ENCODE peak calls at places on chromosomes 11 and 22, in ten cellular contexts. Q is right lobe of liver, U is body of pancreas, S is A549, C is colonic mucosa, H is breast epithelium, P is cardiac fibroblast, X is left ventricle myocardium inferior, L is bronchial epithelial cell, D is pancreas. A is an unnamed sample.
A peak's percentile ranks its signal among the peaks of the same experiment; 100 is the strongest.

GRCh38 chr22:43922123-43922522 is 1.5 kb upstream of the PNPLA3 start:
- DNase-seq in X (no peak), P (no peak), Q (no peak), C (no peak), L (no peak), H (no peak), U (no peak), S (no peak), D (no peak), A (no peak)

GRCh38 chr11:123357990-123358827 is 71.9 kb upstream of the GRAMD1B start:
- DNase-seq in X (peak; percentile 33), S (peak; percentile 10), L (peak; percentile 23), D (no peak), U (no peak), H (no peak), P (peak; percentile 6), C (no peak), Q (peak; percentile 17), A (peak; percentile 61)

GRCh38 chr11:90646266-90646665 is 423.4 kb upstream of the CHORDC1 start:
- DNase-seq in C (no peak), H (no peak), X (no peak), Q (no peak), U (no peak), S (no peak), P (no peak), L (no peak), D (no peak), A (no peak)

GRCh38 chr22:37749223-37749622 is 52.4 kb downstream of the TRIOBP start:
- DNase-seq in S (no peak), P (no peak), H (peak; percentile 81), D (no peak), Q (no peak), U (no peak), L (peak; percentile 37), C (no peak), X (no peak), A (no peak)

GRCh38 chr11:61682093-61682732 is 2.0 kb downstream of the DAGLA start:
- DNase-seq in H (no peak), U (peak; percentile 89), D (peak; percentile 88), Q (peak; percentile 48), X (peak; percentile 63), P (peak; percentile 54), C (peak; percentile 65), S (no peak), L (no peak), A (no peak)

GRCh38 chr22:39524089-39524752 is 3.9 kb downstream of the ATF4 start:
- DNase-seq in H (no peak), Q (no peak), X (no peak), D (no peak), L (no peak), U (no peak), C (no peak), S (no peak), P (no peak), A (no peak)

GRCh38 chr22:38448945-38449745 is 5.9 kb downstream of the KCNJ4 start:
- DNase-seq in Q (no peak), D (no peak), P (no peak), H (no peak), S (no peak), L (no peak), U (no peak), C (no peak), X (peak; percentile 69), A (no peak)

GRCh38 chr11:122100222-122101080 is 15.6 kb downstream of the BLID start:
- DNase-seq in X (peak; percentile 63), U (peak; percentile 49), P (peak; percentile 65), Q (no peak), C (peak; percentile 27), H (no peak), D (peak; percentile 33), L (peak; percentile 39), S (no peak), A (peak; percentile 68)

GRCh38 chr22:41217553-41218157 is 12.5 kb downstream of the L3MBTL2 start:
- DNase-seq in H (no peak), P (peak; percentile 93), S (no peak), X (peak; percentile 80), Q (no peak), D (no peak), C (peak; percentile 44), L (peak; percentile 97), U (peak; percentile 52), A (peak; percentile 72)
- H3K4me3 ChIP-seq in H (peak overlapping the region; percentile 11), P (peak overlapping the region; percentile 15), S (no peak overlapping the region), X (peak overlapping the region; percentile 48), Q (no peak overlapping the region), D (no peak overlapping the region), C (no peak overlapping the region), L (peak overlapping the region; percentile 25), U (no peak overlapping the region), A (peak overlapping the region; percentile 23)

GRCh38 chr11:6742260-6742659 is 29.5 kb downstream of the OR2AG2 start:
- DNase-seq in D (no peak), P (no peak), S (no peak), X (no peak), C (no peak), U (no peak), L (no peak), H (no peak), Q (no peak), A (no peak)

GRCh38 chr11:6735306-6735705 is 36.5 kb downstream of the OR2AG2 start:
- DNase-seq in U (no peak), L (peak; percentile 27), Q (no peak), H (no peak), S (no peak), D (no peak), C (no peak), P (peak; percentile 17), X (no peak), A (no peak)

GRCh38 chr11:6736495-6737121 is 35.2 kb downstream of the OR2AG2 start:
- DNase-seq in X (no peak), S (no peak), D (no peak), P (peak; percentile 9), L (no peak), H (no peak), Q (no peak), C (no peak), U (peak; percentile 20), A (no peak)

GRCh38 chr11:6737872-6738466 is 33.8 kb downstream of the OR2AG2 start:
- DNase-seq in Q (no peak), H (no peak), P (peak; percentile 58), X (no peak), D (no peak), S (peak; percentile 45), C (peak; percentile 64), L (peak; percentile 51), U (peak; percentile 53), A (no peak)

DNA sequence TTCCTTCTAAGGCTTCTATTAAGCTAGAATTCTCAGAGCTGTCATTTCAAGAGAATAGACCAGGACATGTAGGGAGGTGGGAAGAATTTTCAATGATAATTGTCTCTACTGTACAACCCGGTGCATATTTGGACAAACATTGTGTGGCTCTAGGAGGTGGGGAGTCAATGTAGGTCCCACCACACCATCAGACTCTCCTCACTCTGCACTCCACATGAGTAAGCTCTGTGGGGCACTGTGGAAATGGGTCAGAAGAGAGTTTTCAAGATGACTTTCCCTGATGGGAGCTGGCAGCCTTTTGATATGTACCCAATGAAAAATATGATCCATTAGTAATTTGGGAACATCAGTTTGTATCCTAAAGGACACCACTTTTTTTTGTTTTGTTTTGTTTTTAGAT is 33.2 kb downstream of the OR2AG2 start:
- DNase-seq in Q (no peak), S (no peak), H (no peak), U (no peak), P (no peak), X (no peak), D (no peak), L (no peak), C (no peak), A (no peak)
- TF ChIP-seq CTCF in Q (no peak), S (no peak), H (no peak), U (no peak), P (no peak), X (no peak), D (no peak), L (no peak), C (no peak), A (no peak)

GRCh38 chr11:78414321-78415051 is 3.1 kb downstream of the GAB2 start:
- DNase-seq in S (peak; percentile 29), H (no peak), P (peak; percentile 49), C (no peak), X (no peak), L (peak; percentile 34), D (no peak), U (no peak), Q (no peak), A (no peak)

GRCh38 chr11:78415338-78415737 is 2.3 kb downstream of the GAB2 start:
- DNase-seq in X (no peak), P (no peak), Q (no peak), D (no peak), S (no peak), H (no peak), L (no peak), U (no peak), C (no peak), A (no peak)

GRCh38 chr11:78417175-78417887 is at the start of gene GAB2:
- DNase-seq in X (no peak), C (peak; percentile 61), L (no peak), P (no peak), U (peak; percentile 31), S (no peak), H (no peak), Q (peak; percentile 53), D (peak; percentile 61), A (no peak)

GRCh38 chr11:78417888-78418583 is 416 bp upstream of the GAB2 start:
- DNase-seq in L (peak; percentile 18), H (peak; percentile 68), X (peak; percentile 87), S (peak; percentile 73), U (peak; percentile 82), P (peak; percentile 70), D (peak; percentile 82), Q (peak; percentile 87), C (peak; percentile 79), A (peak; percentile 85)

DNA sequence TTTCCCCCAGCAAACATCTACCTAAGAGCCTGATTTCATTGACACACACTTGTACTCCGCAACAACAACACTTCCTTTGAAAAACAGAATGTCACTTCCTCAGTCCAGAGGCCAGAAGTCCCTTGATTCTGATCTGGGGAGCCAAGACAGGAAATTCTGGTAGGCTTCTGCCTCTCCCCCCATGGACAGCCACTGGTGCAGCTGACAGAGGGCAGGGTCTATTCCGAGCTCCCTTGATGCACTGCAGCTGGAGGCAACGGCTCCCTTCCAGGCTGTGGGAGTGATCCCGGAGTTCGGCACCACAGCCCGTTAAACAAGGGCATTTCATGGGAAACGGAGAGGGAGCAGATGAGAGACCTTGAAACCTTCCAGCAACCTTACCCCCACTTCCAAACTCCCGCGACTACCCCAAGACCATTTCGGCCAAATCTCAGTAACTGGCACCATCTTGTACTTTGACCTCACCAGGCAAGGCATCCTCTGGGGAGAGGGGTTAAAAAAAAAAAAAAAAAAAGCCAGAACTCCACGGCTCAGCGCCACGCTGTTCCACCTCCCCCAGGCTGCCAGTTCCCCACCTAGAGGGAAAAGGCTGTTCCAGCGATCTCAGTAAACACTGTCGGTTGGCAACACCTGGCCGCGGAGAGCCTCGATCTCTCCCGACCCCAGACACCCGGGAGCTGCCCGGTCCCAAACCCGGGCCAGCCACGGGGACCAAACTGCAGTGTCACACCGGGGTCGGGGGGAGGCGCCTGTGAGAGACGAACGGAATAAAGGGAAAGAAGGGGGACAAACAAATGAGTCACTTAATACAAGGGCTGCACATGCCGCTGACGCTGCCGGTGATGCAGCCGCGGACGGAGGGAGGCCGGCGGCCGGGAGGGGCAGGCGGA is 1.1 kb downstream of the GAB2 start:
- DNase-seq in L (peak; percentile 58), S (peak; percentile 88), P (peak; percentile 91), C (peak; percentile 90), H (peak; percentile 80), U (peak; percentile 87), Q (peak; percentile 90), D (peak; percentile 85), X (peak; percentile 85), A (peak; percentile 91)
- H3K4me3 ChIP-seq in L (peak overlapping the region; percentile 59), S (peak overlapping the region; percentile 86), P (peak overlapping the region; percentile 64), C (peak overlapping the region; percentile 80), H (peak overlapping the region; percentile 98), U (peak overlapping the region; percentile 62), Q (peak overlapping the region; percentile 69), D (peak overlapping the region; percentile 22), X (peak overlapping the region; percentile 95), A (peak overlapping the region; percentile 79)

DNA sequence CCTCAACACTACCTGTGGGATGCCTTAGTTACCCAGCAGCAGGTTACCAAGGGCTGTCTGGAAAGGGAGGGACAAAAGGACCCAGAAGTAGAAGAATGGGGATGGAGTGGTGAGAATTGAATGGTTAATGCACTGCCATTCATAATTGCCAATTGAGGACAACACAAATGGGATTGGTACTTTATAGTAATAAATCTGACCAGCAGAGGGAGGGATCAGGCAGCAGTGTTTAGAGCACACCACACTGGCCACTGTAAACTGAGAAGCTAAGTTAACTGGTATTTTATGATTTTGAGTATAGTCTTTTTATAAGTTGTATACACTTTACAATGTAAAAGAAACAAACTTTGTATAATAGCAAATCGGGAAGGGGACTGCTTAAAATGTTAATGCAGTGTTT is 10.7 kb downstream of the TBRG1 start:
- DNase-seq in H (no peak), C (no peak), U (no peak), X (no peak), P (peak; percentile 23), S (peak; percentile 4), Q (no peak), L (peak; percentile 11), D (no peak), A (no peak)
- TF ChIP-seq CTCF in H (no peak), C (no peak), U (no peak), X (peak; percentile 16), P (peak; percentile 38), S (peak; percentile 18), Q (no peak), L (peak; percentile 28), D (no peak), A (peak; percentile 23)

A was measured in dorsolateral prefrontal cortex.